ENCODE peak calls at places on chromosomes 4 and X, in four cellular contexts. One of them, this sample, is unnamed.

GRCh38 chrX:71935542-71935941 is 24.9 kb downstream of the NHSL2 start:
- DNase-seq in lung: no peak
- DNase-seq in coronary artery: no peak
- DNase-seq in cardiac muscle cell: no peak
- DNase-seq in this sample: no peak

GRCh38 chr4:56078866-56079265 is 130.1 kb downstream of the CEP135 start:
- DNase-seq in lung: no peak
- DNase-seq in coronary artery: no peak
- DNase-seq in cardiac muscle cell: no peak
- DNase-seq in this sample: no peak

GRCh38 chr4:1113311-1114009 is at the start of gene RNF212:
- DNase-seq in lung: no peak
- DNase-seq in coronary artery: no peak
- DNase-seq in cardiac muscle cell: peak
- DNase-seq in this sample: peak

GRCh38 chrX:48904180-48904579 is 6.5 kb downstream of the PQBP1 start:
- DNase-seq in lung: no peak
- DNase-seq in coronary artery: peak
- DNase-seq in cardiac muscle cell: no peak
- DNase-seq in this sample: no peak

GRCh38 chr4:111800551-111800950 is 344.7 kb upstream of the FAM241A start:
- DNase-seq in lung: no peak
- DNase-seq in coronary artery: no peak
- DNase-seq in cardiac muscle cell: no peak
- DNase-seq in this sample: no peak

GRCh38 chr4:157048248-157048647 is 27.7 kb upstream of the GLRB start:
- DNase-seq in lung: peak
- DNase-seq in coronary artery: no peak
- DNase-seq in cardiac muscle cell: peak
- DNase-seq in this sample: no peak

GRCh38 chr4:78622253-78622979 is 70.8 kb downstream of the ANXA3 start:
- DNase-seq in lung: no peak
- DNase-seq in coronary artery: no peak
- DNase-seq in cardiac muscle cell: peak
- DNase-seq in this sample: no peak

GRCh38 chr4:110636231-110636676 is 13.4 kb upstream of the PITX2 start:
- DNase-seq in lung: no peak
- DNase-seq in coronary artery: no peak
- DNase-seq in cardiac muscle cell: no peak
- DNase-seq in this sample: no peak

GRCh38 chrX:99117011-99117410 is 1293.1 kb downstream of the PCDH19 start:
- DNase-seq in lung: no peak
- DNase-seq in coronary artery: no peak
- DNase-seq in cardiac muscle cell: no peak
- DNase-seq in this sample: no peak

GRCh38 chr4:154622598-154622997 is 10.1 kb upstream of the FGG start:
- DNase-seq in lung: no peak
- DNase-seq in coronary artery: no peak
- DNase-seq in cardiac muscle cell: peak
- DNase-seq in this sample: peak

GRCh38 chrX:123277821-123278220 is 93.7 kb downstream of the GRIA3 start:
- DNase-seq in lung: no peak
- DNase-seq in coronary artery: no peak
- DNase-seq in cardiac muscle cell: no peak
- DNase-seq in this sample: no peak

GRCh38 chrX:150167482-150168324 is 195.4 kb upstream of the MAMLD1 start:
- DNase-seq in lung: no peak
- DNase-seq in coronary artery: no peak
- DNase-seq in cardiac muscle cell: no peak
- DNase-seq in this sample: no peak

GRCh38 chr4:98462487-98462886 is 195.9 kb downstream of the TSPAN5 start:
- DNase-seq in lung: no peak
- DNase-seq in coronary artery: no peak
- DNase-seq in cardiac muscle cell: no peak
- DNase-seq in this sample: no peak

GRCh38 chrX:57977992-57978391 is 67.7 kb upstream of the ZXDA start:
- DNase-seq in lung: no peak
- DNase-seq in coronary artery: no peak
- DNase-seq in cardiac muscle cell: no peak
- DNase-seq in this sample: peak

GRCh38 chr4:6337331-6337935 is 67.8 kb downstream of the WFS1 start:
- DNase-seq in lung: no peak
- DNase-seq in coronary artery: no peak
- DNase-seq in cardiac muscle cell: no peak
- DNase-seq in this sample: no peak

GRCh38 chr4:142960134-142960533 is 114.0 kb upstream of the INPP4B start:
- DNase-seq in lung: no peak
- DNase-seq in coronary artery: no peak
- DNase-seq in cardiac muscle cell: peak
- DNase-seq in this sample: no peak

GRCh38 chrX:72351606-72352338 is 46.1 kb upstream of the CITED1 start:
- DNase-seq in lung: no peak
- DNase-seq in coronary artery: no peak
- DNase-seq in cardiac muscle cell: peak
- DNase-seq in this sample: no peak

GRCh38 chr4:12692815-12693214 is 791.3 kb downstream of the RAB28 start:
- DNase-seq in lung: no peak
- DNase-seq in coronary artery: no peak
- DNase-seq in cardiac muscle cell: peak
- DNase-seq in this sample: no peak

GRCh38 chr4:185783574-185783973 is 28.4 kb downstream of the SORBS2 start:
- DNase-seq in lung: no peak
- DNase-seq in coronary artery: no peak
- DNase-seq in cardiac muscle cell: no peak
- DNase-seq in this sample: no peak

GRCh38 chr4:30720656-30721352 is 635 bp downstream of the PCDH7 start:
- DNase-seq in lung: no peak
- DNase-seq in coronary artery: no peak
- DNase-seq in cardiac muscle cell: peak
- DNase-seq in this sample: no peak

GRCh38 chr4:30718889-30719252 is 1.3 kb upstream of the PCDH7 start:
- DNase-seq in lung: no peak
- DNase-seq in coronary artery: no peak
- DNase-seq in cardiac muscle cell: peak
- DNase-seq in this sample: no peak

GRCh38 chr4:30718021-30718888 is 1.9 kb upstream of the PCDH7 start:
- DNase-seq in lung: no peak
- DNase-seq in coronary artery: no peak
- DNase-seq in cardiac muscle cell: peak
- DNase-seq in this sample: no peak

GRCh38 chr4:30720021-30720655 is at the start of gene PCDH7:
- DNase-seq in lung: no peak
- DNase-seq in coronary artery: no peak
- DNase-seq in cardiac muscle cell: peak
- DNase-seq in this sample: no peak

GRCh38 chr4:30719363-30720020 is 677 bp upstream of the PCDH7 start:
- DNase-seq in lung: no peak
- DNase-seq in coronary artery: peak
- DNase-seq in cardiac muscle cell: peak
- DNase-seq in this sample: no peak
- H3K4me3 ChIP-seq in lung: peak
- H3K4me3 ChIP-seq in coronary artery: peak
- H3K4me3 ChIP-seq in cardiac muscle cell: peak
- H3K4me3 ChIP-seq in this sample: no peak

DNA sequence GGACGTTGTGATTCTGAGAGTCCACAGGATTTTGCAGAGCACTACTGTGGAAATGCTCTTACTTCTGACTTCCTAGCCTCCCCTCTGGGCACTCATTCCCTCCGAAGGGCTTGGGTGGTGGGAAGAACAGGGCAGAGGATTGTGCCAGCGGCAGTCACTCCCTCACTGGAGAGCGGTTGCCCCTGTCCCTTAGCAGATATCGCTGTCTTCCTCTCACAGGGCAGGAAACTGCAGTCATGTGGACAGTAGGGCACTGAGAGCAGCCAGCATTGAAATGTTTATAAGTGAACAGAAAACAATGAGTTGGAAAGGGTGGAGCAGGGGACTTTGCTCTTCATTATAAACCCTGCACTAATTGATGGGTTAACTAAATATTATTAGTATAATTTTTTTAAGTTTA is 24.7 kb upstream of the SGMS2 start:
- DNase-seq in lung: no peak
- DNase-seq in coronary artery: no peak
- DNase-seq in cardiac muscle cell: no peak
- DNase-seq in this sample: no peak
- H3K4me3 ChIP-seq in lung: no peak
- H3K4me3 ChIP-seq in coronary artery: peak
- H3K4me3 ChIP-seq in cardiac muscle cell: no peak
- H3K4me3 ChIP-seq in this sample: no peak

GRCh38 chr4:114091546-114091945 is 112.1 kb upstream of the ARSJ start:
- DNase-seq in lung: no peak
- DNase-seq in coronary artery: no peak
- DNase-seq in cardiac muscle cell: no peak
- DNase-seq in this sample: no peak
- H3K4me3 ChIP-seq in lung: no peak
- H3K4me3 ChIP-seq in coronary artery: no peak
- H3K4me3 ChIP-seq in cardiac muscle cell: no peak
- H3K4me3 ChIP-seq in this sample: no peak

DNA sequence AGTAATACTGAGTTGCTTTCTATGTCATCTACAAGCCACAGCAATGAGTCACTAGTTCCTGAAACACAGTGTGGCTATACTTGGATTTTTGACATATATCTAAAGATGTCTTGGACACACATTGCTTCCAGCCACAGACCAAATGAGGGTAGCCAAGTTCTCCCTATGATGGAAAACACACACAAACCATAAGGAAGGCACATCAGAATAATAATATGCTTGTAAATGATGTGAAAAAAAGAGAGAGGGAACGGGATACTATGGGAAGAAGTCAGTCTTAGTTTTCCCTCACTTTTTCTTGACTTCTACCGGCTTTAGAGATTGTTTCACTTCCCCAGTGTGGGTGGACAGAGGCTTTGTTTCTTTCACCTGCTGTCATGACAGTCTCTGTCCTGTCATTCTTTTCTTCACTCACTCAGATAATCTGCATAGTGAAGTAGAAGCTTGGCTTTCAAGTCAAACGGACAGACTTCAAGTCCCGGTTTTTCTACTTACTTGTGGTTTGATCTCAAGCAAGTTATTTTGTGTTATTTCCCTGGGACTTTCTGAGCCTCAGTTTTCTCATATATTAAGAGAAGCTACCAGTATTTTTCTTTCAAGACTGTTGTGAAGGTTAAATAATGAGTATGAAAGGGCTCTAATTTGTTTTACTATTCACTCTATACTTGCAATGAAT is 34.7 kb downstream of the P2RY10 start:
- DNase-seq in lung: no peak
- DNase-seq in coronary artery: no peak
- DNase-seq in cardiac muscle cell: peak
- DNase-seq in this sample: no peak
- H3K4me3 ChIP-seq in lung: no peak
- H3K4me3 ChIP-seq in coronary artery: no peak
- H3K4me3 ChIP-seq in cardiac muscle cell: no peak
- H3K4me3 ChIP-seq in this sample: no peak

DNA sequence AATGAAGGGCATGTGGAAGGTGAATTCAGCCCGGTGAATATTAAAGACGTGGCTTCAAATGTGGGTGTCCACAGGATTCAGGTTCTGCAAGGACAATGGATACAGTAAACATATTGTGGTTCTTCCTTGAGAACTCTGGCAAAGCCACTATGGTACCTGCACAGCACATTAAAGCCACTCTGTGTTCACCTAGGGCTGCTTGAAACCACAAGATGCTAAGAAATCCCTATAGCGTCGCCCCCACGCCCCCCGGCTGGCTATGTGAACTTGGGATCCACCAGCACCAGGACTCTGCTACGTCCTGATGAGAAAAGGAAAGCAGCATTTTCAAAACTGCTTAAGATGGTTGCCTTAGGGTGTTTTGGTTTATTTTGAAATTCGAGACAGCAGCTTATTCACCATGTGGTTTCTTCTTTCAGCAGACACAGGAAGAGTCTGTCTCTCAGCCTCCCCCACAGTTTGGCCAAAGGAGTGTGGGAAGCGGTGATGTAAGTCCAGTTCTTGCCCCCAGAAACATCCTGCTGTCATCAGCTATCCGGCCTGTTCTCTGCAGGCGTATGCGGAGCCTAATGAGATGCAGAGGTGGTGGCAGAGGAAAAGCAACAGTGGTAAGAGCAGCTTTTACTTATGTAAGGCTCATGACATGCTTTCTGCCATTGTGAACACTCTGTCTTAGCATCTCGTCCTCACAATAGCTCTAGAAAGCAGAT is 111.5 kb downstream of the AFAP1 start:
- DNase-seq in lung: peak
- DNase-seq in coronary artery: peak
- DNase-seq in cardiac muscle cell: peak
- DNase-seq in this sample: peak
- H3K4me3 ChIP-seq in lung: no peak
- H3K4me3 ChIP-seq in coronary artery: peak
- H3K4me3 ChIP-seq in cardiac muscle cell: no peak
- H3K4me3 ChIP-seq in this sample: no peak

GRCh38 chr4:94406668-94407437 is 44.9 kb upstream of the PDLIM5 start:
- DNase-seq in lung: peak
- DNase-seq in coronary artery: peak
- DNase-seq in cardiac muscle cell: peak
- DNase-seq in this sample: peak
- H3K4me3 ChIP-seq in lung: no peak
- H3K4me3 ChIP-seq in coronary artery: peak
- H3K4me3 ChIP-seq in cardiac muscle cell: peak
- H3K4me3 ChIP-seq in this sample: no peak

GRCh38 chr4:117327491-117327890 is 242.1 kb upstream of the TRAM1L1 start:
- DNase-seq in lung: no peak
- DNase-seq in coronary artery: no peak
- DNase-seq in cardiac muscle cell: no peak
- DNase-seq in this sample: no peak
- H3K4me3 ChIP-seq in lung: no peak
- H3K4me3 ChIP-seq in coronary artery: no peak
- H3K4me3 ChIP-seq in cardiac muscle cell: no peak
- H3K4me3 ChIP-seq in this sample: no peak

GRCh38 chrX:7925867-7926472 is 1.2 kb downstream of the PNPLA4 start:
- DNase-seq in lung: peak
- DNase-seq in coronary artery: no peak
- DNase-seq in cardiac muscle cell: peak
- DNase-seq in this sample: peak

GRCh38 chrX:7921750-7922149 is 5.5 kb downstream of the PNPLA4 start:
- DNase-seq in lung: no peak
- DNase-seq in coronary artery: no peak
- DNase-seq in cardiac muscle cell: no peak
- DNase-seq in this sample: no peak

GRCh38 chrX:7926501-7926900 is 712 bp downstream of the PNPLA4 start:
- DNase-seq in lung: no peak
- DNase-seq in coronary artery: no peak
- DNase-seq in cardiac muscle cell: peak
- DNase-seq in this sample: no peak

GRCh38 chrX:7927259-7928167 is at the start of gene PNPLA4:
- DNase-seq in lung: peak
- DNase-seq in coronary artery: peak
- DNase-seq in cardiac muscle cell: peak
- DNase-seq in this sample: no peak

GRCh38 chrX:7926914-7927258 is 327 bp downstream of the PNPLA4 start:
- DNase-seq in lung: no peak
- DNase-seq in coronary artery: no peak
- DNase-seq in cardiac muscle cell: no peak
- DNase-seq in this sample: no peak
- H3K4me3 ChIP-seq in lung: peak
- H3K4me3 ChIP-seq in coronary artery: peak
- H3K4me3 ChIP-seq in cardiac muscle cell: peak
- H3K4me3 ChIP-seq in this sample: no peak

This sample was measured in Jurkat, Clone E6-1.